ENCODE peak calls at places on chromosome 9, in six cellular contexts. R is Peyer's patch, W is fibroblast of lung, N is hypothalamus, B is memory B cell, G is astrocyte. V is an unnamed sample.
A peak's percentile ranks its signal among the peaks of the same experiment; 100 is the strongest.

GRCh38 chr9:76667521-76667957 is 96.7 kb upstream of the PCA3 start:
- DNase-seq in B (no peak), N (no peak), W (peak; percentile 39), G (peak; percentile 68), R (no peak), V (peak; percentile 67)

GRCh38 chr9:134946663-134947062 is 29.0 kb upstream of the FCN1 start:
- DNase-seq in G (no peak), N (no peak), W (no peak), R (no peak), B (no peak), V (no peak)

GRCh38 chr9:99966720-99967119 is 60.3 kb downstream of the STX17 start:
- DNase-seq in W (peak; percentile 4), G (peak; percentile 53), R (no peak), N (no peak), B (no peak), V (peak; percentile 77)

GRCh38 chr9:81964216-81965171 is 21.2 kb downstream of the SPATA31D3 start:
- DNase-seq in R (no peak), W (peak; percentile 33), G (no peak), N (no peak), B (no peak), V (peak; percentile 49)

GRCh38 chr9:129823163-129823933 is 588 bp downstream of the TOR1A start:
- DNase-seq in W (peak; percentile 42), N (no peak), G (peak; percentile 29), R (no peak), B (no peak), V (peak; percentile 66)

GRCh38 chr9:120477534-120478001 is 102.4 kb downstream of the CDK5RAP2 start:
- DNase-seq in W (peak; percentile 92), N (peak; percentile 55), G (peak; percentile 88), R (peak; percentile 52), B (peak; percentile 16), V (peak; percentile 96)

GRCh38 chr9:129263836-129264235 is 85.8 kb upstream of the IER5L start:
- DNase-seq in R (no peak), B (no peak), G (no peak), W (no peak), N (no peak), V (no peak)

GRCh38 chr9:98924971-98925820 is 18.5 kb upstream of the COL15A1 start:
- DNase-seq in W (no peak), B (no peak), R (no peak), N (no peak), G (no peak), V (no peak)

GRCh38 chr9:15416880-15417279 is 5.8 kb upstream of the SNAPC3 start:
- DNase-seq in G (no peak), W (peak; percentile 73), B (peak; percentile 13), R (peak; percentile 76), N (no peak), V (peak; percentile 68)